ENCODE peak calls at places on chromosome 10, in four cellular contexts. Z is upper lobe of left lung, W is body of pancreas, B is ovary. G is an unnamed sample. For H3K4me1 and H3K27me3, the result is how much of the 10 kb centered on the place peaks cover.

GRCh38 chr10:74051729-74052342 is 53.9 kb downstream of the VCL start:
- DNase-seq in Z (no peak), W (peak), B (no peak), G (no peak)

GRCh38 chr10:122331100-122331499 is 43.4 kb upstream of the PLEKHA1 start:
- DNase-seq in W (no peak), B (no peak), Z (no peak), G (no peak)

GRCh38 chr10:70514591-70514990 is 36.0 kb downstream of the PALD1 start:
- DNase-seq in Z (no peak), B (no peak), W (no peak), G (no peak)

GRCh38 chr10:43048301-43049051 is 28.4 kb upstream of the RET start:
- DNase-seq in W (no peak), B (peak), Z (no peak), G (peak)

GRCh38 chr10:14645239-14645960 is 129.3 kb downstream of the FAM107B start:
- DNase-seq in W (no peak), B (no peak), Z (no peak), G (no peak)

GRCh38 chr10:112182808-112183328 is 697 bp downstream of the GPAM start:
- DNase-seq in W (peak), Z (no peak), B (no peak), G (no peak)

GRCh38 chr10:58431903-58432302 is 46.7 kb downstream of the TFAM start:
- DNase-seq in B (no peak), W (no peak), Z (no peak), G (no peak)

GRCh38 chr10:35409094-35409582 is 72.8 kb downstream of the CCNY start:
- DNase-seq in W (peak), B (no peak), Z (no peak), G (no peak)

GRCh38 chr10:132164801-132165278 is 21.9 kb upstream of the DPYSL4 start:
- DNase-seq in B (no peak), Z (peak), W (no peak), G (no peak)

GRCh38 chr10:82934429-82934828 is 1059.4 kb downstream of the NRG3 start:
- DNase-seq in W (no peak), Z (no peak), B (no peak), G (no peak)

GRCh38 chr10:3783721-3784432 is 1.1 kb downstream of the KLF6 start:
- DNase-seq in W (peak), B (peak), Z (no peak), G (peak)

GRCh38 chr10:6173203-6173602 is 29.5 kb upstream of the PFKFB3 start:
- DNase-seq in W (peak), B (no peak), Z (no peak), G (no peak)

DNA sequence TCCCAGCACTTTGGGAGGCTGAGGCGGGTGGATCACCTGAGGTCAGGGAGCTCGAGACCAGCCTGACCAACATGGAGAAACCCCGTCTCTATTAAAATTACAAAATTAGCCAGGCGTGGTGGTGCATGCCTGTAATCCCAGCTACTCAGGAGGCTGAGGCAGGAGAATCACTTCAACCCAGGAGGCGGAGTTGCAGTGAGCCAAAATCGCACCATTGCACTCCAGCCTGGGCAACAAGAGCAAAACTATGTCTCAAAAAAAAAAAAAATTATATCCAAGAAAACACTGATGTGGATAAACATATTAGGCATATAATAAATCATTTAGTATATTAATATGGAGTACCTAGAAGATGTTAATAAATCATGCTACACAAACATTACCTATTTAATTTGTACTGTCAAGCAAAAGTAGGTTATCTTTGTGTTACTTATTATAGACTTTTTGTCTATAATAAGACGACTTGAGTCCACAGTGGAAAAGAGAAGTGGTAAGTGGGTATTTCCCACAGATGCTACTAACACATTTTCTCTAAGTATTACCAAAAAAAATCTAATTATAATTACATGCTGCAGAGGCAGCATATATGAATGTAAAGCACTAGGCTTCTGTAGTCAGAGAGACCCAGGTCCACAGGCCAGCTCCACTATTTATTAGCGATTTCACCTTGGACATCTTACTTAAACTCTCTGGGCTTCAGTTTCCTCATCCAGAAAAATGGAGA is 34.5 kb downstream of the DNMBP start:
- DNase-seq in B (no peak), W (no peak), Z (no peak), G (no peak)
- H3K4me1 ChIP-seq in B (under half), W (under half), Z (under half), G (half or more)

DNA sequence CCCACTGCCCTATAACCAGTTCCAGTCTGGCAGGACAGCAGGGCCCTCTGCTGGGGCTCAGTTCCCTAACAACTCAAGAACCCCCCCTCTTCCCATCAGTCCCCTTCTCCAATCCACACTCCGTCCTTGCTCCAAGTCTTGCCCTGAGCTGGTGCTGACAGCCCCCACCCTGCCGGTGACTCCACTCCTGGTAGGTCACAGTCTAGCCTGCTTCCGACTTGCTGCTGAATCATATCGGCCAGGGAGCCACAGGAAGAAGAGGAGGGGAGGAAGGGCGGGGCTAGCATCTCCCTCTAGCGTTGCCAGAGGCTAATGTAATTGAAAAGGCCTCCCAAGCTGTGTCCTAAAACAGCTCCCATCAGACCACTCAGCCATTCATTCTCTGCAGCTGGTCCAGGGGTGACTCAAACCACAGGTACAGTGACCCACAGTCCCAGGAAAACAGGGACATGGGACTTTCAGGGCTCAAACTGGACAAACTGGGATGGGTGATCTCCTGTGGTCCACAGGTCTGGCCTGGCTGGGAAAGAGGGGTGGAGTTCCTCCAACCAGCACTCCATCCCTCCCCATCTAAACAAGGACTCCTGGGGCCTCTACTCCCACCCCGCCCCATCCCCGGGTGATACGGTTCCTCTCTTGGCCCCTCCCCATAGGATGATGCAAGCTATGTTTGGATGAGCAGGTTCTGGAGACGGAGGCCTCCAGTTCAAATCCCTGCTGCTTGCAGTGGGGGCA is 158.8 kb downstream of the SH3PXD2A start:
- DNase-seq in Z (no peak), B (no peak), W (peak), G (peak)
- TF ChIP-seq CTCF in Z (peak), B (no peak), W (no peak), G (peak)

GRCh38 chr10:118243907-118244306 is 98.2 kb downstream of the FAM204A start:
- DNase-seq in Z (no peak), B (no peak), W (no peak), G (no peak)
- H3K27me3 ChIP-seq in Z (under half), B (under half), W (under half), G (half or more)

DNA sequence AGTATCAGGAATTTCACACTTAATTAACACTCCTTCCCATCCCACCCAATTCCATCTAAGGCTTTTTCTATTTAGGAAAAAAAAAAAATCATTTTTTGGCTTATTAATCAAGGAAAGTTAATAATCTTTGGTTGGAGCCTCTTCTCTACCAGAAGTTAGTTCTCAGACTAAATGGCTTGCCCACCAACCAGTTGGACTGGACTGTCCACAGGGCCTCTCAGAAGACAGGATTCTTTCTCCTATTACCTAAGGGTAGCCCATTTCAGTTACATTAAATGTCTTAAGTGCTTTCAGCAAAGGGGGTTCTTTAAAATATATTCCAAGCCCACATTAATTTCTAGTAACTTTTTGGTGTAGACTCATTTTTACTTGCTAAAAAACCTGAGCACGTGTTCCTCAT is 35.2 kb downstream of the GLUD1 start:
- DNase-seq in B (no peak), W (no peak), Z (no peak), G (no peak)
- H3K4me1 ChIP-seq in B (under half), W (under half), Z (under half), G (under half)

GRCh38 chr10:92573091-92573797 is 649 bp downstream of the IDE start:
- DNase-seq in W (peak), Z (no peak), B (peak), G (no peak)
- TF ChIP-seq CTCF in W (peak), Z (peak), B (no peak), G (no peak)

GRCh38 chr10:100479059-100479458 is 16.2 kb downstream of the WNT8B start:
- DNase-seq in Z (no peak), W (no peak), B (no peak), G (no peak)

GRCh38 chr10:100482181-100482833 is 19.5 kb downstream of the WNT8B start:
- DNase-seq in B (peak), W (peak), Z (peak), G (peak)

GRCh38 chr10:100481462-100482081 is 18.8 kb downstream of the WNT8B start:
- DNase-seq in W (peak), B (peak), Z (no peak), G (peak)

GRCh38 chr10:100477970-100478369 is 15.2 kb downstream of the WNT8B start:
- DNase-seq in B (no peak), Z (no peak), W (no peak), G (no peak)

GRCh38 chr10:100480002-100480401 is 17.2 kb downstream of the WNT8B start:
- DNase-seq in Z (no peak), B (no peak), W (no peak), G (no peak)
- H3K27me3 ChIP-seq in Z (under half), B (under half), W (under half), G (under half)

DNA sequence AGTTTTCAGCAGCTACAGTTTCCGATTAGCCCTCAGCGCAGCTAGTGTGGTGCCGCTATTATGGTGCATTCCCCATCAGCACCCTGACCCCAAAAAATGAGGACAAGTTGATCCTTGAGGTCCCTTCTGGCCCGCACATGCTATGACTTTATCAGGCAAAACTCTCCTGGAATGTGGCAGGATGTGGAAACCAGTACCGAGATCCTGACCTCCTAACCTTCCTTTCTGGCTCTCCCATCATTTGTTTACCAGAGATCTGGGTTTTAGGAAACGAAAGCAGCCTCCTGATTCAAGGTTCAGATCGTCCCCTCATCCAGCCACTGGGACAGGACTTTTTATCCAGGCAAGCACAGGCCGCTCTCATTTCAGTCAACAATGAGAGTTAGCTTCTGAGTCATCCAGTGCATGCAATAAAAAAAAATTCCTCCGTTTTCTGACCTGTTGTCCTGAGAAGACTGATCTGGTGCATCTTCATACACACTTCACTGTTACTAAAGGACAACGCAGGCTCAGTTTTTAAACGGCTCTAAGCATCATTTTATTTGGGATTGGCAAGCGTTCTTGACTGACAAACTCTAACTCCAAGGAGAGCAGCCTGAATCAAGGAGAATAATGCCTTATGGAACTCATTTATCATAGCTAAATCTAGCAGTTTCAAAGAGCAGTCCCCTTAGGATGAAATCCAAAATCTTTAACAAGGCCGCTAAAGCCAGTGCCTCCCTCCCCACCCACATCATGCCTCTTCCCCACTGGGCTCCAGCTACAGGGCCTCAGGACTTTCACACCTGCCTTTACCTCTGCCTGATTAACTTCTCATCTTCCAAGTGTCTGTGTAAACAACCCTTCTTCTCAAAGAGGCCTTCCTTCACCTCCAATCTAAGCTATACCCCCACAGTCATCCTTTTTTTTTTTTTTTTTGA is 17.1 kb downstream of the PDLIM1 start:
- DNase-seq in Z (no peak), B (no peak), W (no peak), G (no peak)
- H3K4me1 ChIP-seq in Z (half or more), B (under half), W (under half), G (half or more)

GRCh38 chr10:84075226-84076046 is 63.9 kb upstream of the GHITM start:
- DNase-seq in W (no peak), B (no peak), Z (no peak), G (no peak)

GRCh38 chr10:84078771-84079170 is 60.5 kb upstream of the GHITM start:
- DNase-seq in Z (no peak), B (no peak), W (no peak), G (no peak)

GRCh38 chr10:84077728-84078127 is 61.6 kb upstream of the GHITM start:
- DNase-seq in Z (no peak), W (no peak), B (no peak), G (no peak)

GRCh38 chr10:84076047-84076388 is 63.3 kb upstream of the GHITM start:
- DNase-seq in B (peak), Z (no peak), W (no peak), G (no peak)

GRCh38 chr10:84076540-84077195 is 62.6 kb upstream of the GHITM start:
- DNase-seq in B (no peak), Z (no peak), W (no peak), G (no peak)
- TF ChIP-seq CTCF in B (no peak), Z (no peak), W (no peak), G (peak)

G was measured in left ventricle myocardium inferior.